ENCODE peak calls at places on chromosomes 16 and 17, in six cellular contexts. K is IMR-90, H is H9, O is PC-3, J is endothelial cell of umbilical vein, E is H1. F is an unnamed sample. For H4K20me1, H3K9me3 and H3K4me1, the result is how much of the 10 kb centered on the place peaks cover.

GRCh38 chr17:17056167-17056562 is 13.9 kb downstream of the MPRIP start:
- DNase-seq in O (no peak), H (peak), E (no peak), K (no peak), J (no peak), F (peak)

GRCh38 chr17:15456972-15457722 is 10.3 kb downstream of the CDRT4 start:
- DNase-seq in O (peak), E (no peak), J (peak), H (no peak), K (peak), F (peak)

GRCh38 chr16:69443809-69444611 is 19.6 kb downstream of the CYB5B start:
- DNase-seq in H (no peak), O (no peak), E (no peak), J (peak), K (peak), F (peak)

GRCh38 chr17:35086931-35087573 is 23.5 kb upstream of the RFFL start:
- DNase-seq in K (no peak), O (peak), J (no peak), H (no peak), E (no peak), F (no peak)

GRCh38 chr16:48617711-48618148 is 7.8 kb upstream of the N4BP1 start:
- DNase-seq in E (no peak), O (no peak), K (peak), J (peak), H (no peak), F (peak)

GRCh38 chr17:2011421-2012371 is 13.4 kb downstream of the RTN4RL1 start:
- DNase-seq in H (peak), O (peak), J (no peak), E (no peak), K (no peak), F (peak)

GRCh38 chr16:50403491-50403890 is 34.7 kb upstream of the BRD7 start:
- DNase-seq in J (no peak), H (no peak), O (no peak), K (no peak), E (no peak), F (no peak)

GRCh38 chr17:15306406-15306970 is 34.9 kb downstream of the TEKT3 start:
- DNase-seq in K (peak), O (no peak), E (no peak), H (no peak), J (peak), F (peak)

GRCh38 chr16:12869681-12870427 is 31.5 kb upstream of the SHISA9 start:
- DNase-seq in H (no peak), J (no peak), K (no peak), E (no peak), O (no peak), F (no peak)

GRCh38 chr16:85707528-85708095 is 18.9 kb upstream of the GINS2 start:
- DNase-seq in K (no peak), E (no peak), H (no peak), O (no peak), J (no peak), F (no peak)

GRCh38 chr16:72723781-72724180 is 324.1 kb downstream of the ZFHX3 start:
- DNase-seq in H (no peak), O (peak), J (no peak), K (peak), E (no peak), F (no peak)

GRCh38 chr16:1565083-1565805 is 31.8 kb downstream of the TMEM204 start:
- DNase-seq in J (no peak), E (no peak), H (no peak), K (no peak), O (no peak), F (no peak)

GRCh38 chr16:56651586-56651985 is at the start of gene MT1B:
- DNase-seq in K (no peak), J (no peak), E (no peak), O (no peak), H (no peak), F (no peak)

GRCh38 chr16:66256919-66257318 is 109.6 kb upstream of the CDH5 start:
- DNase-seq in H (no peak), K (no peak), E (no peak), J (no peak), O (no peak), F (no peak)

GRCh38 chr17:35170968-35171771 is 23.0 kb downstream of the SLC35G3 start:
- DNase-seq in J (peak), O (peak), E (no peak), H (no peak), K (peak), F (no peak)

DNA sequence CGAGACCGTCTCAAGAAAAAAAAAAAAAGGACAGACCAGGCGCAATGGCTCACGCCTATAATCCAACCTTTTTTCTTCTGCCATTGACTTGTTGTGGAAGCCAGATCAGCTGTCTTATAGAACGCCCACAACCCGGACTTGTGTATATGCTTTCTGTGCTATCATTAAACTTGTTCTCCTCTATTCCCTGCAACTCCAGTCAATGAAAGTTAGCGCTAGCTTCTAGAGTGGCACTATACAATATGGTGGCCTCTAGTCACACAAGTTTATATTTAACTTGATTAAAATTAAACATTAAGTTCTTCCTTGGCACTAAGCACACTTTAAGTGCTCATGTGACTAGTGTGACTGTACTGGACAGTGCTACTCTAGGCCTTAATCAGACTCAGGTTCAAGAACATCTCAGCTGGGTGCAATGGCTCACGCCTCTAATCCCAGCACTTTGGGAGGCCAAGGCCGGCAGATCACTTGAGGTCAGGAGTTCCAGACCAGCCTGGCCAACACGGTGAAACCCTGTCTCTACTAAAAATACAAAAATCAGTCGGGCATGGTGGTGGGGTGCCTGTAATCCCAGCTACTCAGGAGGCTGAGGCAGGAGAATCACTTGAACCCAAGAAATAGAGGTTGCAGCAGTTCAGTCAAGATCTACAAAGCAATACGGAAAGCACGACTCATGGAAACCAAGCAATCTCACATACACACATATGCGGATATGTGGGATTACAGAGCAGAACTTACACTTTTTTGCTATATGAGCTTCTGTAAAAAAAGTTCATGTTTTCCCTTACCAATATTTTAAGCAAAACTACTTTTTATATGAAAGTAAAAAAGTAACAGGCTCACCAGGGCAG is 18.8 kb upstream of the GLG1 start:
- DNase-seq in E (no peak), K (no peak), O (no peak), H (no peak), J (no peak), F (no peak)
- H4K20me1 ChIP-seq in E (under half), K (under half), O (under half), H (under half), J (under half), F (under half)

GRCh38 chr16:35564889-35565288 is 2105.5 kb downstream of the TP53TG3F start:
- DNase-seq in E (no peak), H (no peak), J (no peak), K (no peak), O (no peak), F (no peak)
- H3K9me3 ChIP-seq in E (half or more), H (half or more), J (under half), K (under half), O (under half), F (under half)

GRCh38 chr16:87946596-87947350 is 4.5 kb upstream of the BANP start:
- DNase-seq in O (no peak), E (no peak), K (no peak), H (no peak), J (no peak), F (no peak)

GRCh38 chr16:87948119-87948545 is 3.1 kb upstream of the BANP start:
- DNase-seq in J (no peak), H (no peak), E (no peak), O (no peak), K (no peak), F (no peak)

GRCh38 chr16:87948735-87949070 is 2.5 kb upstream of the BANP start:
- DNase-seq in J (no peak), K (no peak), E (no peak), H (no peak), O (no peak), F (no peak)

GRCh38 chr16:87949071-87949744 is 2.0 kb upstream of the BANP start:
- DNase-seq in K (no peak), O (no peak), H (no peak), J (no peak), E (no peak), F (no peak)

GRCh38 chr16:87947356-87948118 is 3.7 kb upstream of the BANP start:
- DNase-seq in J (no peak), K (no peak), E (no peak), H (no peak), O (no peak), F (no peak)
- H3K4me1 ChIP-seq in J (under half), K (under half), E (under half), H (under half), O (under half), F (under half)

GRCh38 chr17:29588561-29589411 is 662 bp downstream of the GIT1 start:
- DNase-seq in K (peak), O (peak), H (no peak), E (peak), J (no peak), F (peak)
- H4K20me1 ChIP-seq in K (half or more), O (under half), H (under half), E (under half), J (under half), F (under half)

DNA sequence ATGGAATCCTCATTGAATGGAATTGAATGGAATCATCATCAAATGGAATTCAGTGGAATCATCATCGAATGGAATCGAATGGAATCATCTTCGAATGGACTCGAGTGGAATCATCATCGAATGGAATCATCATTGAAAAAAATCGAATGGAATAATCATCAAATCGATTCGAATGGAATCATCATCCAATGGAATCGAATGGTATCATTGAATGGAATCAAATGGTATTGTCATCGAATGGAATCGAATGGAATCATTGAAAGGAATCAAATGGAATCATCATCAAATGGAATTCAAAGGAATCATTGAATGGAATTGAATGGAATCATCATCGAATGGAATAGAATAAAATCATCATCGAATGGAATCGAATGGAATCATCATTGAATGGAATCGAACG is 619.3 kb downstream of the TP53TG3F start:
- DNase-seq in J (peak), H (no peak), K (peak), O (no peak), E (no peak), F (peak)
- H3K9me3 ChIP-seq in J (under half), H (half or more), K (under half), O (under half), E (under half), F (under half)

GRCh38 chr17:77414811-77415400 is 274.1 kb downstream of the SEC14L1 start:
- DNase-seq in H (no peak), J (no peak), E (no peak), K (no peak), O (no peak), F (no peak)
- H3K4me1 ChIP-seq in H (under half), J (under half), E (under half), K (under half), O (under half), F (under half)

GRCh38 chr17:66340720-66341119 is 38.3 kb downstream of the PRKCA start:
- DNase-seq in H (no peak), E (no peak), J (no peak), K (no peak), O (no peak), F (no peak)
- H4K20me1 ChIP-seq in H (under half), E (under half), J (under half), K (under half), O (under half), F (under half)

F was measured in fibroblast of lung.